ENCODE peak calls at places on chromosome 12, in ten cellular contexts. P is cardiac muscle cell; G is ascending aorta; E is fibroblast of pulmonary artery; B is PC-3; Y is astrocyte; O is CD8-positive, alpha-beta T cell; K is WERI-Rb-1; I is pancreas; L is IMR-90. M is an unnamed sample.

GRCh38 chr12:82486524-82487235 is 128.4 kb downstream of the METTL25 start:
- DNase-seq in O (no peak), E (peak), I (no peak), B (peak), G (no peak), L (peak), P (no peak), Y (peak), K (no peak), M (peak)

GRCh38 chr12:108047130-108047550 is 81.9 kb upstream of the WSCD2 start:
- DNase-seq in O (no peak), G (no peak), L (no peak), P (no peak), K (no peak), E (peak), Y (no peak), B (no peak), I (no peak), M (no peak)

GRCh38 chr12:20798561-20798960 is 11.9 kb upstream of the SLCO1B3 start:
- DNase-seq in E (peak), P (peak), L (no peak), O (no peak), K (no peak), B (peak), I (no peak), Y (peak), G (no peak), M (no peak)

GRCh38 chr12:111976291-111976690 is 36.7 kb downstream of the TMEM116 start:
- DNase-seq in L (no peak), Y (no peak), E (no peak), I (no peak), P (no peak), O (no peak), K (no peak), B (no peak), G (no peak), M (no peak)

GRCh38 chr12:53334822-53335221 is 1.3 kb downstream of the SP7 start:
- DNase-seq in B (no peak), E (no peak), Y (no peak), P (no peak), O (no peak), L (no peak), K (no peak), G (no peak), I (no peak), M (no peak)

GRCh38 chr12:131011165-131012079 is 57.7 kb downstream of the ADGRD1 start:
- DNase-seq in L (no peak), O (no peak), E (no peak), P (no peak), K (no peak), Y (no peak), G (no peak), I (no peak), B (no peak), M (peak)

GRCh38 chr12:117080707-117081141 is 18.5 kb downstream of the TESC start:
- DNase-seq in K (peak), B (no peak), Y (no peak), L (no peak), E (no peak), O (no peak), G (no peak), I (no peak), P (no peak), M (no peak)

GRCh38 chr12:57162541-57163125 is 15.2 kb upstream of the LRP1-AS start:
- DNase-seq in B (no peak), Y (no peak), O (no peak), K (no peak), E (no peak), L (no peak), P (no peak), G (no peak), I (no peak), M (no peak)

GRCh38 chr12:58765076-58765475 is 155.2 kb downstream of the LRIG3 start:
- DNase-seq in L (no peak), K (no peak), I (no peak), E (no peak), Y (no peak), P (no peak), G (no peak), B (no peak), O (no peak), M (no peak)

GRCh38 chr12:124296295-124296915 is 1.5 kb downstream of the RFLNA start:
- DNase-seq in B (no peak), G (no peak), E (no peak), I (no peak), Y (no peak), O (no peak), L (no peak), K (no peak), P (no peak), M (no peak)

GRCh38 chr12:68612675-68613074 is 2.0 kb downstream of the RAP1B start:
- DNase-seq in O (no peak), L (no peak), K (no peak), P (no peak), G (no peak), E (no peak), I (no peak), Y (no peak), B (no peak), M (no peak)

GRCh38 chr12:93552427-93552826 is 20.0 kb upstream of the SOCS2 start:
- DNase-seq in K (no peak), G (no peak), L (no peak), I (no peak), P (no peak), Y (no peak), B (no peak), E (no peak), O (no peak), M (no peak)

GRCh38 chr12:53869500-53869899 is 69.1 kb upstream of the HOXC13 start:
- DNase-seq in E (no peak), G (no peak), B (peak), L (no peak), I (no peak), K (no peak), Y (no peak), P (no peak), O (no peak), M (peak)

GRCh38 chr12:59787610-59788009 is 191.8 kb downstream of the SLC16A7 start:
- DNase-seq in Y (no peak), K (no peak), E (no peak), O (no peak), B (no peak), I (no peak), G (no peak), L (no peak), P (no peak), M (no peak)

GRCh38 chr12:9636807-9637206 is 29.1 kb upstream of the KLRB1 start:
- DNase-seq in E (no peak), P (no peak), L (no peak), G (no peak), I (no peak), O (no peak), Y (no peak), B (no peak), K (no peak), M (no peak)

GRCh38 chr12:27838543-27838942 is 58.5 kb upstream of the MANSC4 start:
- DNase-seq in P (no peak), E (no peak), G (no peak), K (no peak), I (no peak), Y (no peak), B (no peak), O (no peak), L (no peak), M (no peak)

GRCh38 chr12:113190761-113191160 is 5.2 kb downstream of the RITA1 start:
- DNase-seq in L (peak), E (peak), G (no peak), B (peak), P (peak), Y (peak), I (no peak), K (peak), O (no peak), M (no peak)

GRCh38 chr12:53048780-53049401 is 974 bp upstream of the TNS2 start:
- DNase-seq in B (no peak), L (peak), I (peak), G (no peak), E (peak), Y (no peak), O (no peak), P (peak), K (no peak), M (peak)

GRCh38 chr12:129704232-129704830 is 199.5 kb downstream of the TMEM132D start:
- DNase-seq in L (no peak), Y (no peak), K (no peak), O (no peak), B (no peak), E (no peak), P (no peak), I (no peak), G (no peak), M (no peak)

GRCh38 chr12:113302925-113303640 is 31.8 kb downstream of the SLC8B1 start:
- DNase-seq in G (no peak), O (no peak), L (no peak), E (no peak), K (no peak), Y (no peak), I (no peak), B (no peak), P (no peak), M (no peak)

GRCh38 chr12:71392521-71393145 is 47.0 kb upstream of the LGR5 start:
- DNase-seq in E (peak), L (peak), K (peak), O (no peak), G (no peak), I (peak), P (peak), B (peak), Y (peak), M (peak)

GRCh38 chr12:101733166-101733565 is 6.1 kb downstream of the SYCP3 start:
- DNase-seq in K (no peak), G (no peak), L (no peak), P (no peak), E (no peak), I (no peak), O (no peak), B (no peak), Y (no peak), M (no peak)

GRCh38 chr12:68086019-68086603 is 73.4 kb downstream of the IFNG start:
- DNase-seq in Y (no peak), I (no peak), E (no peak), P (no peak), B (no peak), G (no peak), K (no peak), L (no peak), O (no peak), M (no peak)

GRCh38 chr12:109273354-109273753 is 35.7 kb downstream of the FOXN4 start:
- DNase-seq in I (no peak), G (no peak), K (no peak), O (no peak), P (no peak), L (no peak), Y (no peak), E (no peak), B (no peak), M (no peak)

GRCh38 chr12:50017653-50018052 is 7.6 kb downstream of the RACGAP1 start:
- DNase-seq in K (no peak), E (peak), G (no peak), O (no peak), I (no peak), P (no peak), L (peak), Y (no peak), B (no peak), M (peak)

GRCh38 chr12:124928095-124928911 is 13.9 kb upstream of the UBC start:
- DNase-seq in E (peak), P (no peak), K (no peak), I (peak), G (peak), L (peak), B (peak), Y (peak), O (peak), M (peak)

GRCh38 chr12:4217091-4217490 is 56.5 kb upstream of the CCND2 start:
- DNase-seq in O (no peak), L (no peak), I (no peak), K (no peak), B (no peak), E (no peak), P (no peak), G (no peak), Y (no peak), M (no peak)

GRCh38 chr12:26773313-26774104 is 59.5 kb downstream of the ITPR2 start:
- DNase-seq in P (no peak), L (no peak), Y (no peak), E (no peak), B (no peak), G (no peak), O (no peak), I (no peak), K (no peak), M (no peak)

GRCh38 chr12:60704171-60704914 is 1108.5 kb downstream of the SLC16A7 start:
- DNase-seq in L (no peak), G (no peak), B (peak), P (no peak), E (no peak), K (no peak), I (no peak), Y (no peak), O (no peak), M (no peak)

GRCh38 chr12:13504736-13505135 is 308.2 kb downstream of the EMP1 start:
- DNase-seq in B (no peak), G (no peak), P (no peak), K (no peak), E (no peak), Y (no peak), O (no peak), L (no peak), I (no peak), M (no peak)

GRCh38 chr12:56115329-56115728 is 1.1 kb upstream of the RPL41 start:
- DNase-seq in E (peak), P (no peak), K (no peak), Y (peak), O (no peak), I (no peak), B (peak), L (peak), G (no peak), M (peak)

GRCh38 chr12:49358548-49359141 is 8.6 kb upstream of the SPATS2 start:
- DNase-seq in G (no peak), O (peak), E (peak), B (peak), P (peak), K (peak), Y (no peak), L (peak), I (peak), M (peak)

GRCh38 chr12:127550271-127550670 is 716.7 kb upstream of the TMEM132C start:
- DNase-seq in K (no peak), E (no peak), B (peak), Y (peak), P (no peak), G (no peak), L (peak), I (no peak), O (no peak), M (peak)

GRCh38 chr12:123973552-123974341 is 732 bp downstream of the ZNF664 start:
- DNase-seq in L (peak), B (peak), P (peak), G (no peak), K (no peak), I (peak), E (peak), O (peak), Y (no peak), M (peak)

GRCh38 chr12:106078358-106079025 is 60.3 kb downstream of the NUAK1 start:
- DNase-seq in I (peak), G (no peak), E (peak), L (peak), P (no peak), Y (peak), B (peak), O (no peak), K (no peak), M (peak)

GRCh38 chr12:120261951-120262851 is 3.3 kb downstream of the PXN start:
- DNase-seq in L (no peak), E (no peak), K (no peak), P (no peak), I (no peak), O (peak), B (peak), G (no peak), Y (no peak), M (no peak)

GRCh38 chr12:92442782-92443181 is 260.0 kb upstream of the PLEKHG7 start:
- DNase-seq in I (no peak), B (no peak), L (no peak), Y (no peak), K (no peak), G (no peak), P (no peak), O (no peak), E (peak), M (peak)

GRCh38 chr12:92440072-92440471 is 262.7 kb upstream of the PLEKHG7 start:
- DNase-seq in P (no peak), E (no peak), I (no peak), Y (no peak), L (no peak), B (no peak), O (no peak), G (no peak), K (no peak), M (no peak)

GRCh38 chr12:92446082-92446460 is 256.7 kb upstream of the PLEKHG7 start:
- DNase-seq in B (peak), I (no peak), G (no peak), E (no peak), O (no peak), P (no peak), L (no peak), Y (no peak), K (no peak), M (no peak)

GRCh38 chr12:92445253-92446081 is 257.3 kb upstream of the PLEKHG7 start:
- DNase-seq in G (no peak), P (no peak), O (no peak), Y (no peak), E (no peak), L (no peak), B (no peak), K (no peak), I (no peak), M (no peak)

DNA sequence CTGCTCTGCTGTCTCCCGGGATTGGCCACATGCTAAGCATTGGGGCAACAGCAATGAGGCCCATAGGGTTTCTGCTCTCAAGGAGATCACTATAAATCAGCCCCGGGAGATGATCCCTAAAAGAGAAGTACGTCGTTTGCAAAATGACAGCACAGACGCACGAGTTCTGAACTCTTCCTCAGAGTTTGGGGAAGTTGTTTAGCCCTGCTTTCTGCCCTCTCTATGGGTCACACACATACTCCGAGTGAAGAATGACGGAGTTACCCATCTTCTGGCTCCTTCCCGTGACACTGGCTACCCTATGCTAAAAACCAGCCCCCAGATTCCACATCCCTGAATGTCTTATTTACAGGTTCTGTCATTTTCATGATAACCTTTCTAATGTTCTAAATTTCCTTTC is 258.0 kb upstream of the PLEKHG7 start:
- DNase-seq in P (no peak), I (no peak), O (no peak), E (no peak), L (no peak), B (no peak), Y (no peak), K (no peak), G (no peak), M (no peak)
- H3K4me3 ChIP-seq in P (no peak), I (no peak), O (no peak), E (no peak), L (no peak), B (no peak), Y (no peak), K (no peak), G (no peak), M (no peak)

GRCh38 chr12:42587564-42588307 is 1.8 kb downstream of the PRICKLE1 start:
- DNase-seq in P (peak), L (peak), B (peak), Y (no peak), K (no peak), O (no peak), I (no peak), G (no peak), E (no peak), M (no peak)

GRCh38 chr12:42585846-42586226 is 3.7 kb downstream of the PRICKLE1 start:
- DNase-seq in O (no peak), G (no peak), E (no peak), L (no peak), P (no peak), B (no peak), Y (no peak), K (no peak), I (no peak), M (no peak)

GRCh38 chr12:42585175-42585845 is 4.2 kb downstream of the PRICKLE1 start:
- DNase-seq in Y (no peak), O (no peak), P (no peak), E (no peak), B (no peak), K (no peak), G (no peak), I (no peak), L (no peak), M (no peak)

GRCh38 chr12:42584539-42585174 is 4.9 kb downstream of the PRICKLE1 start:
- DNase-seq in G (no peak), I (no peak), Y (no peak), O (no peak), E (no peak), K (no peak), P (no peak), L (no peak), B (no peak), M (no peak)

DNA sequence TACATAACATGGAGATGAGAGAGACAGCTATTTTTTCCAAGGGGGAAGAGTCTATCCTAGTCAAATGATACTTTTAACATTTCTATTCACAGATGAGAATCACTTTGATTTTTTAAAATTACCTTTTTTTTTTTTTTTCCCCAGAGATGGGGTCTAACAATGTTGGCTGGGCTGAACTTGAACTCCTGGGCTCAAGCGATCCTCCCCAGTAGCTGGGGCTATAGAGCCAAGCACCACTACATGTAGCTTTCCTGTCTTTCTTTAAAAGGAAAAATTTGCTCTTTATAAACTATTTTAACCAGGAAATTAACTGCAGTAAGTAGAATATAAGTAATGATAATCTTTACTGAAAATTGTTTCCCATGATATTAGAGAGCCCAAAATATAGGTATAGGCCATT is 3.3 kb downstream of the PRICKLE1 start:
- DNase-seq in K (no peak), B (no peak), L (no peak), Y (no peak), G (no peak), O (no peak), I (no peak), P (no peak), E (no peak), M (no peak)
- TF ChIP-seq CTCF in K (no peak), B (no peak), L (peak), Y (no peak), G (no peak), O (no peak), I (no peak), P (peak), E (peak), M (peak)

GRCh38 chr12:132638541-132639408 is 20.2 kb downstream of the P2RX2 start:
- DNase-seq in I (peak), G (no peak), K (peak), Y (peak), E (peak), L (peak), O (no peak), B (peak), P (peak), M (peak)
- H3K4me3 ChIP-seq in I (no peak), G (no peak), K (no peak), Y (no peak), E (no peak), L (no peak), O (no peak), B (no peak), P (no peak), M (no peak)

GRCh38 chr12:32062841-32063240 is 43.8 kb upstream of the BICD1 start:
- DNase-seq in K (no peak), L (no peak), P (no peak), E (no peak), I (no peak), O (no peak), G (no peak), B (no peak), Y (no peak), M (no peak)
- TF ChIP-seq CTCF in K (no peak), L (no peak), P (no peak), E (no peak), I (no peak), O (no peak), G (no peak), B (no peak), Y (no peak), M (no peak)

DNA sequence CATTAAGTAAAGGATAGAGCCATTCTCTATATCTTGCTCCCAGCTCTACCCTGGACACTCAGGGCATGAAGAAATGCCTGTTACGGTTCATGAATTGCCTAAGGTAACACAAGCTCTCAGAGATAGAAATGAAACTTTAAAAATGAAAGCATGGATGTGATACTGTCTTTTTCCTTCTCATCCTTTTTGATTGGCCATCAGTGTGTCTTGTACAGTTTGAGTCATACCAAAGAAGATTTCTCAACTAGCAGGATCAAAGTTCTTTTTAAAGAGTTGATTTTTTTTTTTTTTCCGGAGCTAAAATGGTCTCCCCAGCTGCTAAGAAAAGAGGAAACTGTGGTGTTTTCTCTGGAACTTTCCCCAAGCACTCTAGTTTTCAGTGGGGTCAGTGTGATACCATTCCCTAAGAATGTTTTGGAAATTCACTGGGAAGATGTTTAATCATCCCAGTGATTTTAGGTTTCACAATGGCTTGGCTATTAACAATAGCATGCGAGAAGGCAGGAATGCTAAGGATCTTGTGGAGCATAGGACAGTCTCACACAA is 105.0 kb downstream of the ETNK1 start:
- DNase-seq in Y (peak), P (no peak), E (peak), K (no peak), G (no peak), I (no peak), O (no peak), B (no peak), L (peak), M (peak)
- H3K4me3 ChIP-seq in Y (no peak), P (no peak), E (peak), K (no peak), G (no peak), I (no peak), O (no peak), B (no peak), L (peak), M (no peak)

GRCh38 chr12:66744956-66745383 is 66.1 kb upstream of the GRIP1 start:
- DNase-seq in Y (no peak), G (no peak), I (no peak), B (peak), E (no peak), P (no peak), K (no peak), O (no peak), L (no peak), M (no peak)
- TF ChIP-seq CTCF in Y (no peak), G (no peak), I (no peak), B (no peak), E (no peak), P (no peak), K (no peak), O (no peak), L (no peak), M (no peak)

GRCh38 chr12:103571286-103571685 is 15.8 kb upstream of the STAB2 start:
- DNase-seq in G (no peak), Y (no peak), E (no peak), I (no peak), K (no peak), L (no peak), B (no peak), O (no peak), P (peak), M (no peak)
- H3K4me3 ChIP-seq in G (no peak), Y (no peak), E (no peak), I (no peak), K (no peak), L (no peak), B (no peak), O (no peak), P (no peak), M (no peak)

M was measured in foreskin fibroblast.